ENCODE peak calls at places on chromosomes 2 and 18, in ten cellular contexts. One of them, this sample, is unnamed.

GRCh38 chr2:133109772-133110171 is 439.8 kb upstream of the LYPD1 start:
- DNase-seq in type B pancreatic cell: no peak
- DNase-seq in GM12864: no peak
- DNase-seq in thoracic aorta: no peak
- DNase-seq in GM06990: no peak
- DNase-seq in MCF 10A: peak; percentile 39
- DNase-seq in A549: no peak
- DNase-seq in fibroblast of the aortic adventitia: peak; percentile 71
- DNase-seq in astrocyte of the spinal cord: peak; percentile 24
- DNase-seq in H1: no peak
- DNase-seq in this sample: no peak

GRCh38 chr2:25980076-25980887 is 2.0 kb downstream of the KIF3C start:
- DNase-seq in type B pancreatic cell: no peak
- DNase-seq in thoracic aorta: no peak
- DNase-seq in fibroblast of the aortic adventitia: no peak
- DNase-seq in MCF 10A: no peak
- DNase-seq in GM06990: no peak
- DNase-seq in H1: no peak
- DNase-seq in GM12864: no peak
- DNase-seq in A549: no peak
- DNase-seq in astrocyte of the spinal cord: no peak
- DNase-seq in this sample: no peak

GRCh38 chr2:39497077-39497867 is 60.2 kb upstream of the MAP4K3 start:
- DNase-seq in H1: no peak
- DNase-seq in A549: no peak
- DNase-seq in MCF 10A: no peak
- DNase-seq in astrocyte of the spinal cord: no peak
- DNase-seq in thoracic aorta: no peak
- DNase-seq in type B pancreatic cell: no peak
- DNase-seq in fibroblast of the aortic adventitia: peak; percentile 87
- DNase-seq in GM12864: no peak
- DNase-seq in GM06990: no peak
- DNase-seq in this sample: no peak

GRCh38 chr18:21739604-21740473 is 753 bp upstream of the MIB1 start:
- DNase-seq in type B pancreatic cell: no peak
- DNase-seq in GM12864: no peak
- DNase-seq in GM06990: no peak
- DNase-seq in thoracic aorta: no peak
- DNase-seq in MCF 10A: no peak
- DNase-seq in astrocyte of the spinal cord: no peak
- DNase-seq in A549: no peak
- DNase-seq in H1: no peak
- DNase-seq in fibroblast of the aortic adventitia: no peak
- DNase-seq in this sample: no peak

GRCh38 chr2:156896294-156896693 is 361.2 kb upstream of the GALNT5 start:
- DNase-seq in GM12864: peak; percentile 40
- DNase-seq in fibroblast of the aortic adventitia: no peak
- DNase-seq in H1: no peak
- DNase-seq in MCF 10A: peak; percentile 57
- DNase-seq in thoracic aorta: no peak
- DNase-seq in A549: no peak
- DNase-seq in GM06990: peak; percentile 40
- DNase-seq in astrocyte of the spinal cord: peak; percentile 77
- DNase-seq in type B pancreatic cell: no peak
- DNase-seq in this sample: no peak

GRCh38 chr2:80748576-80748975 is 444.0 kb upstream of the LRRTM1 start:
- DNase-seq in type B pancreatic cell: no peak
- DNase-seq in fibroblast of the aortic adventitia: no peak
- DNase-seq in GM12864: no peak
- DNase-seq in astrocyte of the spinal cord: no peak
- DNase-seq in A549: no peak
- DNase-seq in thoracic aorta: no peak
- DNase-seq in GM06990: no peak
- DNase-seq in H1: no peak
- DNase-seq in MCF 10A: no peak
- DNase-seq in this sample: no peak

GRCh38 chr18:43159091-43159490 is 43.6 kb upstream of the RIT2 start:
- DNase-seq in astrocyte of the spinal cord: peak; percentile 54
- DNase-seq in GM12864: no peak
- DNase-seq in type B pancreatic cell: no peak
- DNase-seq in GM06990: no peak
- DNase-seq in thoracic aorta: no peak
- DNase-seq in fibroblast of the aortic adventitia: peak; percentile 87
- DNase-seq in H1: no peak
- DNase-seq in MCF 10A: peak; percentile 59
- DNase-seq in A549: no peak
- DNase-seq in this sample: no peak

GRCh38 chr18:61743775-61744531 is 148.9 kb downstream of the RNF152 start:
- DNase-seq in fibroblast of the aortic adventitia: peak; percentile 53
- DNase-seq in H1: no peak
- DNase-seq in MCF 10A: no peak
- DNase-seq in GM12864: no peak
- DNase-seq in astrocyte of the spinal cord: peak; percentile 52
- DNase-seq in GM06990: no peak
- DNase-seq in type B pancreatic cell: no peak
- DNase-seq in thoracic aorta: no peak
- DNase-seq in A549: no peak
- DNase-seq in this sample: no peak

GRCh38 chr18:35511428-35511827 is 13.7 kb upstream of the INO80C start:
- DNase-seq in GM06990: peak; percentile 48
- DNase-seq in astrocyte of the spinal cord: no peak
- DNase-seq in A549: no peak
- DNase-seq in H1: no peak
- DNase-seq in GM12864: no peak
- DNase-seq in MCF 10A: no peak
- DNase-seq in type B pancreatic cell: peak; percentile 18
- DNase-seq in thoracic aorta: no peak
- DNase-seq in fibroblast of the aortic adventitia: no peak
- DNase-seq in this sample: no peak

GRCh38 chr2:227183657-227184367 is 19.4 kb downstream of the COL4A3 start:
- DNase-seq in astrocyte of the spinal cord: no peak
- DNase-seq in type B pancreatic cell: no peak
- DNase-seq in fibroblast of the aortic adventitia: peak; percentile 73
- DNase-seq in GM12864: no peak
- DNase-seq in GM06990: no peak
- DNase-seq in A549: no peak
- DNase-seq in MCF 10A: no peak
- DNase-seq in thoracic aorta: no peak
- DNase-seq in H1: no peak
- DNase-seq in this sample: no peak

GRCh38 chr2:236574424-236575145 is 5.0 kb downstream of the ACKR3 start:
- DNase-seq in thoracic aorta: no peak
- DNase-seq in GM06990: no peak
- DNase-seq in GM12864: no peak
- DNase-seq in MCF 10A: no peak
- DNase-seq in fibroblast of the aortic adventitia: no peak
- DNase-seq in A549: no peak
- DNase-seq in H1: no peak
- DNase-seq in astrocyte of the spinal cord: no peak
- DNase-seq in type B pancreatic cell: no peak
- DNase-seq in this sample: no peak

GRCh38 chr2:161625314-161625919 is 1.2 kb downstream of the SLC4A10 start:
- DNase-seq in astrocyte of the spinal cord: peak; percentile 3
- DNase-seq in thoracic aorta: no peak
- DNase-seq in type B pancreatic cell: no peak
- DNase-seq in A549: no peak
- DNase-seq in fibroblast of the aortic adventitia: no peak
- DNase-seq in GM06990: no peak
- DNase-seq in H1: peak; percentile 33
- DNase-seq in GM12864: no peak
- DNase-seq in MCF 10A: no peak
- DNase-seq in this sample: no peak

DNA sequence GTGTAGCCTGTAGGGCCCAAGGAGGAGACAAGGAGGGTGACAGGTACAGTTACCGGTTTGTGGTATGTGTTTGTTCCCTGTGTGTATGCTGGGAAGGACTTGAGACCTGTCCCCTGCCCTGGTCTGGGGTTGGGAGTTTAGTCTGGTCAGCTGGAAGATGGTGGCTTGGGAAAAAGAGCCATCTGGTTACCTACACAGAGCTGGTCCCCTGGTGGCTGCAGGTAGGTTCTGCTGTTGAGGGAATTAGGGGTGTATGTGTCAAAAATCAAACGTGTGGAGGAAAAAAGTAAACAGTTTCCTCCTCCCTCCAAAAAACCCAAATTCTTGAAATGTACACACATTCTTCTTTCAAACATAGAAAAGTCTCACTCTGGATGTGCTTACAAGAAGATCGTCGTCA is 24.3 kb downstream of the PTMA start:
- DNase-seq in H1: no peak
- DNase-seq in fibroblast of the aortic adventitia: no peak
- DNase-seq in GM12864: no peak
- DNase-seq in GM06990: no peak
- DNase-seq in astrocyte of the spinal cord: no peak
- DNase-seq in type B pancreatic cell: no peak
- DNase-seq in A549: no peak
- DNase-seq in MCF 10A: no peak
- DNase-seq in thoracic aorta: no peak
- DNase-seq in this sample: no peak
- TF ChIP-seq CTCF in H1: peak; percentile 39
- TF ChIP-seq CTCF in fibroblast of the aortic adventitia: no peak
- TF ChIP-seq CTCF in GM12864: peak; percentile 24
- TF ChIP-seq CTCF in GM06990: no peak
- TF ChIP-seq CTCF in astrocyte of the spinal cord: no peak
- TF ChIP-seq CTCF in type B pancreatic cell: no peak
- TF ChIP-seq CTCF in A549: no peak
- TF ChIP-seq CTCF in MCF 10A: no peak
- TF ChIP-seq CTCF in thoracic aorta: no peak
- TF ChIP-seq CTCF in this sample: no peak

GRCh38 chr2:105117565-105117964 is 79.7 kb downstream of the MRPS9 start:
- DNase-seq in H1: no peak
- DNase-seq in fibroblast of the aortic adventitia: no peak
- DNase-seq in type B pancreatic cell: no peak
- DNase-seq in MCF 10A: no peak
- DNase-seq in GM12864: no peak
- DNase-seq in GM06990: no peak
- DNase-seq in thoracic aorta: no peak
- DNase-seq in A549: no peak
- DNase-seq in astrocyte of the spinal cord: no peak
- DNase-seq in this sample: no peak

GRCh38 chr2:105116348-105116747 is 78.5 kb downstream of the MRPS9 start:
- DNase-seq in thoracic aorta: no peak
- DNase-seq in astrocyte of the spinal cord: no peak
- DNase-seq in fibroblast of the aortic adventitia: no peak
- DNase-seq in type B pancreatic cell: no peak
- DNase-seq in GM06990: no peak
- DNase-seq in H1: no peak
- DNase-seq in GM12864: no peak
- DNase-seq in A549: no peak
- DNase-seq in MCF 10A: no peak
- DNase-seq in this sample: no peak

GRCh38 chr2:105121417-105121816 is 83.5 kb downstream of the MRPS9 start:
- DNase-seq in H1: no peak
- DNase-seq in type B pancreatic cell: no peak
- DNase-seq in thoracic aorta: no peak
- DNase-seq in A549: no peak
- DNase-seq in astrocyte of the spinal cord: no peak
- DNase-seq in GM12864: no peak
- DNase-seq in fibroblast of the aortic adventitia: no peak
- DNase-seq in GM06990: no peak
- DNase-seq in MCF 10A: no peak
- DNase-seq in this sample: no peak

GRCh38 chr2:105114551-105114950 is 76.7 kb downstream of the MRPS9 start:
- DNase-seq in fibroblast of the aortic adventitia: peak; percentile 79
- DNase-seq in astrocyte of the spinal cord: peak; percentile 73
- DNase-seq in MCF 10A: peak; percentile 72
- DNase-seq in A549: peak; percentile 59
- DNase-seq in H1: no peak
- DNase-seq in GM06990: peak; percentile 23
- DNase-seq in thoracic aorta: no peak
- DNase-seq in GM12864: peak; percentile 8
- DNase-seq in type B pancreatic cell: no peak
- DNase-seq in this sample: no peak

DNA sequence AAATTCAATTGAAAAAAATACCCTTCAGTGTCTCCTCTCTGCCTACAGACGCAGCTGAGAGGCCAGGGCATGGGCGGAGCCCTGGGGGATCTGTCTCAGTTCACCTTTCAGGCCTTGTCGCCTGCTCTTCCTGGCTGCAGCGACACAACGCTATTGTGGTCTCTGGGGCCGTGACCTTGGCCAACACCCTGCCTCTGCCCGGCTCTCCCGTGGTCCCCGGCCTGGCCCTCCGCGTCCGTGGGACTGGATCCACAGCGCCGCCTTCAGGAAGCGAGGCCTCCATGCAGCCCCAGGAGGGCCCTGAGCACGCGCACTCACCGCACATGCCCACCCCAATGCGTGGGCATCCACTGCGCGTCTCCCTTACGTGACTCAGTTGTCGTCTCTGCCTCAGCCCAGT is 81.1 kb downstream of the MRPS9 start:
- DNase-seq in type B pancreatic cell: no peak
- DNase-seq in GM06990: no peak
- DNase-seq in H1: no peak
- DNase-seq in fibroblast of the aortic adventitia: no peak
- DNase-seq in astrocyte of the spinal cord: no peak
- DNase-seq in A549: no peak
- DNase-seq in MCF 10A: no peak
- DNase-seq in GM12864: no peak
- DNase-seq in thoracic aorta: no peak
- DNase-seq in this sample: no peak
- TF ChIP-seq CTCF in type B pancreatic cell: peak; percentile 66
- TF ChIP-seq CTCF in GM06990: peak; percentile 18
- TF ChIP-seq CTCF in H1: peak; percentile 76
- TF ChIP-seq CTCF in fibroblast of the aortic adventitia: peak; percentile 16
- TF ChIP-seq CTCF in astrocyte of the spinal cord: peak; percentile 47
- TF ChIP-seq CTCF in A549: no peak
- TF ChIP-seq CTCF in MCF 10A: no peak
- TF ChIP-seq CTCF in GM12864: no peak
- TF ChIP-seq CTCF in thoracic aorta: no peak
- TF ChIP-seq CTCF in this sample: no peak

GRCh38 chr18:80179857-80180558 is 67.3 kb downstream of the PARD6G start:
- DNase-seq in H1: no peak
- DNase-seq in thoracic aorta: no peak
- DNase-seq in type B pancreatic cell: no peak
- DNase-seq in astrocyte of the spinal cord: no peak
- DNase-seq in GM12864: no peak
- DNase-seq in A549: no peak
- DNase-seq in fibroblast of the aortic adventitia: no peak
- DNase-seq in GM06990: no peak
- DNase-seq in MCF 10A: peak; percentile 44
- DNase-seq in this sample: no peak
- TF ChIP-seq CTCF in H1: no peak
- TF ChIP-seq CTCF in thoracic aorta: no peak
- TF ChIP-seq CTCF in type B pancreatic cell: no peak
- TF ChIP-seq CTCF in astrocyte of the spinal cord: no peak
- TF ChIP-seq CTCF in GM12864: no peak
- TF ChIP-seq CTCF in A549: no peak
- TF ChIP-seq CTCF in fibroblast of the aortic adventitia: no peak
- TF ChIP-seq CTCF in GM06990: no peak
- TF ChIP-seq CTCF in MCF 10A: no peak
- TF ChIP-seq CTCF in this sample: no peak

GRCh38 chr18:39571511-39571910 is 2005.9 kb upstream of the CELF4 start:
- DNase-seq in fibroblast of the aortic adventitia: peak; percentile 19
- DNase-seq in MCF 10A: peak; percentile 30
- DNase-seq in H1: no peak
- DNase-seq in type B pancreatic cell: no peak
- DNase-seq in thoracic aorta: no peak
- DNase-seq in GM12864: no peak
- DNase-seq in A549: peak; percentile 3
- DNase-seq in astrocyte of the spinal cord: peak; percentile 22
- DNase-seq in GM06990: no peak
- DNase-seq in this sample: no peak
- TF ChIP-seq CTCF in fibroblast of the aortic adventitia: peak; percentile 14
- TF ChIP-seq CTCF in MCF 10A: peak; percentile 35
- TF ChIP-seq CTCF in H1: peak; percentile 39
- TF ChIP-seq CTCF in type B pancreatic cell: peak; percentile 72
- TF ChIP-seq CTCF in thoracic aorta: no peak
- TF ChIP-seq CTCF in GM12864: peak; percentile 22
- TF ChIP-seq CTCF in A549: peak; percentile 24
- TF ChIP-seq CTCF in astrocyte of the spinal cord: peak; percentile 37
- TF ChIP-seq CTCF in GM06990: peak; percentile 22
- TF ChIP-seq CTCF in this sample: no peak

This sample was measured in activated B cell treated with CpG ODN at 0.5 μM for 24 hours.